ENCODE peak calls at places on chromosomes 12 and 14, in eight cellular contexts. L is stomach, O is heart right ventricle, A is K562, B is suprapubic skin, P is fibroblast of lung, J is psoas muscle, Z is IMR-90. W is an unnamed sample.

GRCh38 chr12:79274571-79275064 is 410.0 kb downstream of the SYT1 start:
- DNase-seq in L (no peak), O (no peak), A (no peak), B (no peak), P (no peak), J (no peak), Z (no peak), W (no peak)

GRCh38 chr12:19316420-19316819 is 122.9 kb upstream of the AEBP2 start:
- DNase-seq in L (no peak), O (no peak), A (no peak), B (no peak), P (peak; percentile 25), J (no peak), Z (peak; percentile 49), W (peak; percentile 5)

GRCh38 chr12:66965613-66966012 is 286.7 kb upstream of the GRIP1 start:
- DNase-seq in L (no peak), O (no peak), A (no peak), B (no peak), P (no peak), J (no peak), Z (no peak), W (no peak)

GRCh38 chr14:80211143-80212024 is at the start of gene DIO2:
- DNase-seq in L (no peak), O (peak; percentile 43), A (no peak), B (no peak), P (peak; percentile 20), J (peak; percentile 40), Z (peak; percentile 31), W (no peak)

GRCh38 chr12:28248555-28249127 is 58.4 kb downstream of the CCDC91 start:
- DNase-seq in L (no peak), O (no peak), A (no peak), B (no peak), P (no peak), J (no peak), Z (no peak), W (no peak)

GRCh38 chr12:111035578-111036301 is 115.4 kb upstream of the MYL2 start:
- DNase-seq in L (no peak), O (no peak), A (no peak), B (no peak), P (no peak), J (no peak), Z (no peak), W (no peak)

GRCh38 chr12:48961331-48961730 is 4.0 kb upstream of the ARF3 start:
- DNase-seq in L (no peak), O (no peak), A (no peak), B (no peak), P (no peak), J (no peak), Z (no peak), W (no peak)

GRCh38 chr14:38522724-38523123 is 266.8 kb upstream of the CLEC14A start:
- DNase-seq in L (no peak), O (no peak), A (no peak), B (no peak), P (no peak), J (no peak), Z (peak; percentile 9), W (no peak)

GRCh38 chr14:39097159-39097558 is 5.9 kb downstream of the SEC23A start:
- DNase-seq in L (no peak), O (no peak), A (no peak), B (no peak), P (no peak), J (no peak), Z (peak; percentile 72), W (peak; percentile 63)

GRCh38 chr12:116478243-116478773 is 80.9 kb upstream of the MAP1LC3B2 start:
- DNase-seq in L (no peak), O (no peak), A (no peak), B (no peak), P (no peak), J (no peak), Z (no peak), W (no peak)
- TF ChIP-seq CTCF in L (no peak), O (no peak), A (no peak), B (no peak), P (no peak), J (no peak), Z (no peak), W (no peak)

DNA sequence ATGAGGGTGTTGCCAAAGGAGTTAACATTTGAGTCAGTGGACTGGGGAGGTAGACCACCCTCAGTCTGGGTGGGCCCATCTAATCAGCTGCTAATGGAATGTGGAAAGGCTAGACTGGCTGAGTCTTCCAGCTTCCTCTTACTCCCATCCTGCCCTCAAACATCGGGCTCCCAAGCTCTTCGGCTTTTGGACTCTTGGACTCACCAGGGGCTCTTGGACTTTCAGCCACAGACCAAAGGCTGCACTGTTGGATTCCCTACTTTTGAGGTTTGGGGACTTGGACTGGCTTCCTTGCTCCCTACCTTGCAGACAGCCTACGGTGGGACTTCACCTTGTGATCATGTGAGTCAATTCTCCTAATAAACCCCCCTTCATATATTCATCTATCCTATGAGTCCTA is 276.6 kb upstream of the DIO3 start:
- DNase-seq in L (no peak), O (no peak), A (no peak), B (no peak), P (no peak), J (no peak), Z (no peak), W (no peak)
- H3K36me3 ChIP-seq in L (no peaks in the 10 kb centered on the region), O (no peaks in the 10 kb centered on the region), A (no peaks in the 10 kb centered on the region), B (no peaks in the 10 kb centered on the region), P (no peaks in the 10 kb centered on the region), J (no peaks in the 10 kb centered on the region), Z (no peaks in the 10 kb centered on the region), W (no peaks in the 10 kb centered on the region)

GRCh38 chr12:109844091-109844490 is 10.9 kb upstream of the TRPV4 start:
- DNase-seq in L (no peak), O (no peak), A (no peak), B (no peak), P (no peak), J (no peak), Z (no peak), W (no peak)

GRCh38 chr12:109840349-109841073 is 7.3 kb upstream of the TRPV4 start:
- DNase-seq in L (no peak), O (no peak), A (no peak), B (no peak), P (no peak), J (no peak), Z (no peak), W (no peak)

GRCh38 chr12:109839444-109839843 is 6.2 kb upstream of the TRPV4 start:
- DNase-seq in L (no peak), O (no peak), A (no peak), B (no peak), P (no peak), J (no peak), Z (no peak), W (no peak)

GRCh38 chr12:109842021-109842420 is 8.8 kb upstream of the TRPV4 start:
- DNase-seq in L (no peak), O (no peak), A (no peak), B (no peak), P (no peak), J (no peak), Z (no peak), W (no peak)

GRCh38 chr12:109841356-109841755 is 8.2 kb upstream of the TRPV4 start:
- DNase-seq in L (no peak), O (no peak), A (no peak), B (no peak), P (no peak), J (no peak), Z (no peak), W (no peak)
- TF ChIP-seq CTCF in L (no peak), O (no peak), A (no peak), B (no peak), P (no peak), J (no peak), Z (no peak), W (no peak)

DNA sequence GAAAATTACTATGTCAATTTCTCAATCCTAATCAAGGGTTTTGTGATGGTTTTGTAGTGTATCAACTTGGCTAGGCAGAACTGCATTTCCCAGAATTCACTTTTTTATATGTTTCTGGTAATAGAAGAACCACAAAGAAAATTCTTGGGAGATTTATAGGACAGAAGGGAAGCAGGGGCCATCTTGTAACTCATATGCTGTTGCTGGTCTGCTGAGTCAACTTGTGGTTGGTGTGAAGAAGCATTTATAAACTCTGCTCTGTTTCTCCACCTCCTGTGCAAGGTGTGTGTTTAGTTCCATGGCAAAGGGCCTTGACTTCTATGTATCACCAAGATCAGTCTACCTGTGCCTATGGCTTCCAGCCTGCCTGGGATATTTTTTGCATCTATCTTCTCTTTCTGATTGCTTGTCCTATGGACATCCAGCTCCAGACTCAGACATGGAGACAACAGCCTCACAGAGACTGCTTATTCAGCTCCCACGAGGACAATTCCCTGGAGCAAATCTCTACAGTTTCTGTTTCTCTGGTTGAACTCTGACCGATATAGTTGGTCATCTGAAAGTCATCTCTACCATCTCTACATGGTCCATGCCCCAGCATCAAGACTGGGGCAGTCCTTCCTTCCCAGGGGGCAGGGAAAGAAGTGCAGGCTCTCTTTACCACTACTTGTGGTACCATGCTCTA is 364.3 kb upstream of the DDHD1 start:
- DNase-seq in L (no peak), O (no peak), A (no peak), B (no peak), P (no peak), J (no peak), Z (peak; percentile 65), W (no peak)
- H3K36me3 ChIP-seq in L (no peaks in the 10 kb centered on the region), O (no peaks in the 10 kb centered on the region), A (no peaks in the 10 kb centered on the region), B (no peaks in the 10 kb centered on the region), P (no peaks in the 10 kb centered on the region), J (no peaks in the 10 kb centered on the region), Z (no peaks in the 10 kb centered on the region), W (no peaks in the 10 kb centered on the region)

GRCh38 chr12:78038541-78038940 is 207.8 kb downstream of the NAV3 start:
- DNase-seq in L (no peak), O (no peak), A (no peak), B (no peak), P (no peak), J (no peak), Z (no peak), W (no peak)
- TF ChIP-seq CTCF in L (no peak), O (no peak), A (no peak), B (no peak), P (no peak), J (no peak), Z (no peak), W (no peak)